ENCODE peak calls at places on chromosomes 11 and 22, in five cellular contexts. K is GM23248, W is IMR-90, I is caudate nucleus, T is cardiac muscle cell. H is an unnamed sample.
A peak's percentile ranks its signal among the peaks of the same experiment; 100 is the strongest.

GRCh38 chr11:23997356-23997755 is 499.5 kb upstream of the LUZP2 start:
- DNase-seq in T (no peak), K (no peak), I (no peak), W (no peak), H (no peak)

GRCh38 chr22:46171940-46172339 is 21.6 kb downstream of the PPARA start:
- DNase-seq in I (no peak), T (peak; percentile 78), W (peak; percentile 74), K (peak; percentile 91), H (no peak)

GRCh38 chr11:290621-291231 is 1.8 kb downstream of the PGGHG start:
- DNase-seq in T (no peak), I (no peak), W (no peak), K (no peak), H (no peak)

GRCh38 chr11:45687836-45688235 is 22.4 kb upstream of the CHST1 start:
- DNase-seq in I (no peak), K (no peak), W (no peak), T (no peak), H (no peak)

GRCh38 chr11:20544536-20545237 is 54.7 kb upstream of the SLC6A5 start:
- DNase-seq in I (no peak), K (no peak), T (no peak), W (no peak), H (no peak)

GRCh38 chr22:50672041-50672440 is 582 bp upstream of the SHANK3 start:
- DNase-seq in K (no peak), T (no peak), I (no peak), W (no peak), H (no peak)

GRCh38 chr11:125980421-125980820 is 34.6 kb downstream of the VSIG10L2 start:
- DNase-seq in I (no peak), T (no peak), K (no peak), W (no peak), H (no peak)

GRCh38 chr22:43370045-43370444 is 26.9 kb upstream of the SCUBE1 start:
- DNase-seq in K (no peak), W (no peak), I (no peak), T (no peak), H (no peak)

GRCh38 chr22:50597097-50597496 is 3.5 kb upstream of the MAPK8IP2 start:
- DNase-seq in K (no peak), I (no peak), W (no peak), T (no peak), H (no peak)

GRCh38 chr22:17369553-17370035 is 334 bp downstream of the CECR2 start:
- DNase-seq in K (peak; percentile 4), I (peak; percentile 23), T (peak; percentile 60), W (no peak), H (peak; percentile 50)

GRCh38 chr11:131079036-131079435 is 162.8 kb upstream of the SNX19 start:
- DNase-seq in W (peak; percentile 44), T (no peak), I (no peak), K (peak; percentile 72), H (no peak)

GRCh38 chr11:125091247-125091876 is 20.1 kb downstream of the TMEM218 start:
- DNase-seq in K (peak; percentile 74), T (peak; percentile 89), W (peak; percentile 77), I (no peak), H (peak; percentile 10)

GRCh38 chr11:130464289-130464812 is 15.9 kb downstream of the ADAMTS15 start:
- DNase-seq in T (peak; percentile 50), K (no peak), W (peak; percentile 42), I (no peak), H (no peak)

DNA sequence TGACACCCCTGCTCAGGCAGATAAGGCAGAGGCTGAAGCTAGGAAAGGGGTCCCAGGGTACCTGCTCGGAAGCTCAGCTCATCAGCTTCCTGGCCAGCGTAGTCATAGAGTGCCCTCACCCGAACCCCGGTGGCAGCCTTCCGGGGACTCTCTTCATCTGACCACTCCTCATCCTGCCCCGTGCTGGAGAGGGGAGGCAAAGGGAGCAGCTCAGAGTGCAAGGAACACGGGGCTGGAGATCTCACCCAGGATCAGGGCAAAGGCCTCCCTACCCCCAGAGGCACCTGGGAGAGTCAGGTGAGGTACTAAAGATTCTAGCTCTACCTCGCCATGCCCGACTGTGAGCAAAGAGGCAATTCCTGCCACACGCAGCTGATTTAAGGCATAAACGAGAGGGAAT is 1.6 kb upstream of the ARFGAP2 start:
- DNase-seq in T (no peak), I (no peak), W (no peak), K (no peak), H (no peak)
- H3K27ac ChIP-seq in T (peak overlapping the region; percentile 98), I (peak overlapping the region; percentile 100), W (no peak overlapping the region), K (no peak overlapping the region), H (peak overlapping the region; percentile 100)

DNA sequence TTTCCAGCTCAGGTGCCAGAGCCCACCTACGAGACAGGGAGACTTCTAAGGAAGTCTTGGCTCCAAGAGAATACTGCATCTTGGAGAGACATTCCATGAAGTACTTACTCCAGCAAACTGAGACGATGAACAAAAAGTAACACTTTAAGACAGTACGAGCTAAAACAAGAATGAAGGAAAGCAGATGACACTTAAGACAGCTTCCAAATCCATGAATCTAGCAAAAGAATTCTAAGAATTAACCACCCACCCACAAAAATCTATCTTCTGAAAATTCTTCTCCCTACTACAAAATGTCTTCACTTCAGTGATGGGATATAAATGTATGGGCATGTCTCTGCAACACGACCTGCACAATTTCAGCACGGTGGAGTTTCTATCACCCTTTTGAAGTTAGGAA is 132.9 kb downstream of the C11orf58 start:
- DNase-seq in W (no peak), K (no peak), I (no peak), T (peak; percentile 19), H (no peak)
- H3K27ac ChIP-seq in W (no peak overlapping the region), K (no peak overlapping the region), I (no peak overlapping the region), T (no peak overlapping the region), H (no peak overlapping the region)

GRCh38 chr11:69114362-69114761 is 41.4 kb upstream of the SMIM38 start:
- DNase-seq in T (no peak), K (no peak), W (no peak), I (no peak), H (no peak)
- H3K27ac ChIP-seq in T (no peak overlapping the region), K (no peak overlapping the region), W (no peak overlapping the region), I (no peak overlapping the region), H (no peak overlapping the region)

DNA sequence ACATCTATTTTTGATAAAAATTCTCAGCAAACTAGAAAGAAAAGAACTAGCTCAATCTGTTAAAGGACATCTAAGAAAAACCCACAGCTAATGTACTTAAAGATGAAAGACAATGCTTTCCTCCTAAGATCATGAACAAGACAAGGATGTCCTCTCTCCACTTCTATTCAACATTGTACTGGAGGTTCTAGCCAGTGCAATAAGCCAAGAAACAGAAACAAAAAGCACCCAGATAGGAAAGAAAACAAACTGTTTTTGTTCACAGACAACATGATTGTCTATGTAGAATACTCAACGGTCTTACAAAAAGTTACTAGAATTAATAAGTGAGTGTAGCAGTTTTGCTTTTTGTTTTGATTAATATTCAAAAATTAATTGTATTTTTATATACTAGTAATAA is 7.8 kb downstream of the CD3D start:
- DNase-seq in I (no peak), W (no peak), K (no peak), T (no peak), H (no peak)
- H3K27ac ChIP-seq in I (no peak overlapping the region), W (no peak overlapping the region), K (no peak overlapping the region), T (no peak overlapping the region), H (no peak overlapping the region)

DNA sequence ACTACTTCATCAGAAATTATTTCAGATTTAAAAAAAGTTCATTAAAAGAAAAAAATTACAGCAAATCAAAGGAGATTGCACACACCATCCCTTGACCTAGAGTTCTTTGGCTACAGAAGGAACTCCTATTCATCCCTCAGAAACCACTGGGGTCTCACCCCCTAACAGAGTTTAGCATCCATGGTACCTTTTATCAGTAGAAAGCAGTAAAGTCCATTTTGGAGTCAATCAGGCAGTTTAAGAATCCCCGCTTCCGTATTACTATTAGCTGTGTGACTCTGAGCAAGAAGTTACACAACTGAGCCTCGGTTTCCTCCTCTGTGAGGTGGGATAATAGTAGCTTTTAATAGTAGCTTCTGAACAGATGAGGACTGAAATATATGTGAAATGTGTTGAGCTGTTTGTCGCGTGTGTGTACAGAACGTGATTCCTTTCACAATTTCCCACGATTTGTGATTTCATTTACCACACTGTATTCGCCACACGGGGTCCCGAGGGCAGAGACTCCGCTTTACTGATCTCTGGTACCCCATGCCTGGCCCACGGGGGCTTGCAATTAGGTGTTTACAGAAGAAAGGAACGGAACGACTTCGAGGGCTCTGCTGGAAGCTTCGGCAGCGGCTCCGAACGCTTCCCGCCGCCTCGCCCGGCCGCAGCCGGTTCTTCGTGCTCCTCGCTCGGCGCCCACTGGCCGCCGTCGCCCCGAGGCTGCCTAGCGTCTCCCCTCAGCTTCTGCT is 72.5 kb upstream of the ZBED5 start:
- DNase-seq in W (peak; percentile 33), T (no peak), I (no peak), K (peak; percentile 69), H (no peak)
- H3K27ac ChIP-seq in W (peak overlapping the region; percentile 97), T (peak overlapping the region; percentile 18), I (peak overlapping the region; percentile 74), K (peak overlapping the region; percentile 88), H (peak overlapping the region; percentile 61)

DNA sequence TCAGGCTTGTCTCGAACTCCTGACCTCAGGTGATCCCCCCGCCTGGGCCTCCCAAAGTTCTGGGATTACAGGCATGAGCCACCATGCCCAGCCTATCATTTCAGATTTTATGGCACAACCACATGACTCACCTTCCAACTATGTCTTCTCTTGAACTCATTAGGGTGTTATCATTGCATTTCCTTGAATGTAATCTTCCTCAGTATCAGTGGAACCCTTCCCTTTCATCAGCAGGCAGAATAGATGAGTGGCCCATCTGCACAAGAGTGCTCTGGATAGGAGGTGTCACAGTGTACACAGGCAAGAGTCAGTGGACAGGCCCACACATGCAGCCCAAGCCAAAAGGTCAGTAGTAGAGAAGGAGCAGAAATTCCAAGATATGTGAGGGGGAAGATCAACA is 29.1 kb upstream of the AQP11 start:
- DNase-seq in I (no peak), T (peak; percentile 19), K (peak; percentile 43), W (peak; percentile 69), H (no peak)
- H3K27ac ChIP-seq in I (no peak overlapping the region), T (no peak overlapping the region), K (peak overlapping the region; percentile 61), W (peak overlapping the region; percentile 22), H (no peak overlapping the region)

DNA sequence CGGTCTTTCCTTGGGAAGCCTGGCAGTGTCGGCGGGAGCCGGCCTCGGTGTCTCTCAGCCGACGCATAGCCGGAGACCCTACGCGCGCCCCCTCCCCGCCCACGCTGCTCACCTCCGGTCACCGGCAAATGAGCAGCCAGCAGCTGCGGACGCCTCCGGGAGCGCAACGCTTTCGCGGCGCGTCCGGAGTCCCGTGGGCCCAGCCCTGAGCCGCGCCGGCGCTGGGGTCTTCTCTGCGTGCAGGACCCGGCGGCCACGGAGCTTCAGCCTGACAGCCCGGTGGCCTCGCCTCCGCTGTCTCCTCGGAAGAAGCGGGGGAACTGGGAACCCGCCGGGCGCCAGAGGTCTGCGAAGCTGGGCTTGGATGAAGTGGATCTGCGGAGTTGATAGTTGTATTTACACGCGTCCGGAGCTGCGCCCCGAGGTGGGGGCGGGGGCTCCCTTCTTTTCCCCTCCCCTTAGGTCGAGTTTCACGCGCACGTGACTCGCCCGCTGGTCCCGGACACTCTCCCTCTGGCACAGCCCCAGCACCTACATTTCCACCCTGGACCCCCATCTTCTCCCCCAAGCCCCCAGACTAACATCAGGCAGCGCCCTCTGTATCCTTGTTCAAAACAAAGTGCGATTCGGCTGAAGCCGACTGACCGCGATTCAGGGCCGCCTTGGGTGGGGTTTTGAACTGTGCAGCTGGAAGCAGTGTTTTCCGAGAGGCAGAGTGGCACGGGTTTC is at the start of gene SLC43A1:
- DNase-seq in T (peak; percentile 72), W (peak; percentile 59), K (peak; percentile 80), I (no peak), H (no peak)
- H3K27ac ChIP-seq in T (no peak within 1 kb of the TSS), W (peak within 1 kb of the TSS; percentile 86), K (peak within 1 kb of the TSS; percentile 48), I (no peak within 1 kb of the TSS), H (peak within 1 kb of the TSS; percentile 17)

GRCh38 chr11:8067929-8068575 is 13.0 kb upstream of the TUB start:
- DNase-seq in W (no peak), I (no peak), T (peak; percentile 17), K (no peak), H (no peak)
- H3K27ac ChIP-seq in W (peak overlapping the region; percentile 1), I (no peak overlapping the region), T (no peak overlapping the region), K (peak overlapping the region; percentile 37), H (no peak overlapping the region)